ENCODE peak calls at places on chromosome 12, in eight cellular contexts. Z, W, D, R, U, C, X and P are unnamed samples. For H3K27me3, the result is how much of the 10 kb centered on the place peaks cover.

GRCh38 chr12:32742133-32742532 is 13.6 kb downstream of the YARS2 start:
- DNase-seq in X (no peak), D (no peak), C (no peak), Z (no peak), R (no peak), U (no peak), W (no peak), P (no peak)

GRCh38 chr12:88188180-88188579 is 46.1 kb downstream of the TMTC3 start:
- DNase-seq in D (no peak), U (no peak), W (no peak), C (peak), X (no peak), R (no peak), Z (no peak), P (no peak)

GRCh38 chr12:43069768-43070221 is 480.2 kb upstream of the PRICKLE1 start:
- DNase-seq in R (peak), X (peak), Z (peak), D (no peak), W (no peak), C (no peak), U (no peak), P (no peak)

GRCh38 chr12:123761841-123762714 is at the start of gene DNAH10:
- DNase-seq in D (peak), U (no peak), C (no peak), X (no peak), Z (no peak), R (no peak), W (peak), P (no peak)

GRCh38 chr12:6188954-6189353 is 11.2 kb upstream of the CD9 start:
- DNase-seq in D (no peak), C (no peak), W (no peak), R (no peak), X (no peak), U (no peak), Z (no peak), P (no peak)

GRCh38 chr12:121296618-121297476 is at the start of gene CAMKK2:
- DNase-seq in U (peak), X (peak), C (peak), D (peak), W (peak), R (peak), Z (peak), P (no peak)

GRCh38 chr12:12885060-12885792 is 6.1 kb upstream of the GPRC5A start:
- DNase-seq in R (no peak), U (no peak), D (no peak), Z (no peak), C (no peak), X (no peak), W (no peak), P (no peak)

GRCh38 chr12:77725611-77726010 is 105.1 kb upstream of the NAV3 start:
- DNase-seq in W (no peak), C (no peak), X (no peak), Z (no peak), U (peak), D (no peak), R (no peak), P (no peak)

GRCh38 chr12:124162151-124163110 is 132.5 kb upstream of the RFLNA start:
- DNase-seq in R (no peak), Z (no peak), X (no peak), C (peak), D (no peak), W (no peak), U (no peak), P (no peak)

GRCh38 chr12:87667378-87667777 is 361.8 kb downstream of the C12orf50 start:
- DNase-seq in R (no peak), W (no peak), D (no peak), X (no peak), U (no peak), C (peak), Z (no peak), P (no peak)

GRCh38 chr12:117279606-117280005 is 81.8 kb downstream of the NOS1 start:
- DNase-seq in D (no peak), U (no peak), X (no peak), C (no peak), W (peak), Z (no peak), R (no peak), P (no peak)

GRCh38 chr12:115149279-115149678 is 465.3 kb upstream of the TBX3 start:
- DNase-seq in U (no peak), Z (no peak), C (no peak), W (no peak), X (no peak), D (no peak), R (no peak), P (no peak)

GRCh38 chr12:122062832-122063690 is 15.5 kb upstream of the MLXIP start:
- DNase-seq in Z (no peak), C (peak), X (peak), D (no peak), U (no peak), W (no peak), R (peak), P (no peak)

GRCh38 chr12:52616680-52617402 is 1.5 kb downstream of the KRT73 start:
- DNase-seq in X (no peak), U (no peak), Z (no peak), D (no peak), C (no peak), W (no peak), R (no peak), P (no peak)

GRCh38 chr12:52618216-52618615 is at the start of gene KRT73:
- DNase-seq in C (no peak), D (peak), U (no peak), Z (no peak), R (no peak), W (no peak), X (no peak), P (no peak)

GRCh38 chr12:52615912-52616311 is 2.4 kb downstream of the KRT73 start:
- DNase-seq in R (no peak), D (peak), C (no peak), W (no peak), Z (no peak), U (no peak), X (no peak), P (no peak)

GRCh38 chr12:52618866-52619265 is 507 bp upstream of the KRT73 start:
- DNase-seq in W (no peak), R (no peak), D (peak), U (no peak), C (no peak), Z (no peak), X (no peak), P (no peak)

DNA sequence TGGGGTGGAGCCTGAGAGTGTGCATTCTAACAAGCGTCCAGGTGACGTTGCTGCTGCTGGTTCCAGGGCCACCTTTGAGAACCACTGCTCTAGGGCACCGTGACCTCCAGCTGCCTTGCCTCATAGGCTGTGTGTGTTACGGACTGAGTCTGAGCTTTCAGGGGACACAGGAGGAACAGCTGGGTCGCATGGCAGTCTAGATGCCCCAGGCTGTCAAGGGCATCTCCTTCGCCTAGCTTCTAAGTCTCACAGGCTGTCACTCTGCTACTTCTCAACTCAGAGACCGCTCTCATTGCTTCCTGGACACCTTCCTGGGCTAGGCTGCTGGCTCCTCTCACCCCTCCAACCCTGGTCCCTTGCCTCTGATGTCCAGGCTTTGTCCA is 965 bp downstream of the KRT73 start:
- DNase-seq in X (no peak), Z (no peak), W (no peak), U (no peak), C (no peak), R (no peak), D (peak), P (no peak)
- H3K27me3 ChIP-seq in X (under half), Z (under half), W (under half), U (under half), C (under half), R (half or more), D (under half), P (under half)

DNA sequence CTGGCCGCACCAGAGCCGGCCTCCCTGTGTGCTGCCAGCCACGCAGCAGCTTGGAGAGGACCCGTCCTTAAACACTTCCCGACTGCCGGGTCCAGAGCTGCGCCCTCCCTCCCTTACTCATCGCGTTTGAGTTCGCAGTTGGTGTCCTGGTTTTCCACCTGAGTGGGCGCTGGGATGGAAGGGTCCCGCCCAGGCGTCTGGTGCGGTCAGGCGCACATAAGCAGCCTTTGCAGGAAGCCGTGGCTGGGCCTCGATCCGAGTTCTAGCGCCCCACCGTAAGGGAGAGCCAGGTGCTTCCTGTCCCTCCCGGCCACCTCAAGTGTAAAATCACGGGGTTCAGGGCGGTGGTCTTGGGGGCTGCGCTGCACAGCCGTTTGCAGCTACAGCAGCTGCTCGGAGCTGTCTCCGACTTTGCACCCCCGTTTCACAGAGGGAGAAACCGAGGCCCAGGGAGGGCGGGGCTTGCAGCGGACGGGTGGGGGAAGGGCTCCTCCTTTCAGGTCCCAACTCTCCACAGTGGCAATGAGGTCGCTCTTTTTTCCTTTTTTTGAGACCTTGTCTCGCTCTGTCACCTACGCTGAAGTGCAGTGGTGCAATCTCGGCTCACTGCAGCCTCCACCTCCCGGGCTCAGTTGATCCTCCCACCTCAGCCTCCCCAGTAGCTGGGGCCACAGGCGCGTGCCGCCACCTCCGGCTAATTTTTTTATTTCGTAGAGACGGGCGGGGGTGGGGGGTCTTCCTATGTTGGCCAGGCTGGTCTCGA is 51.3 kb downstream of the LRCOL1 start:
- DNase-seq in D (no peak), X (no peak), U (no peak), R (no peak), W (no peak), C (no peak), Z (no peak), P (no peak)
- H3K4me3 ChIP-seq in D (no peak), X (peak), U (peak), R (peak), W (peak), C (peak), Z (peak), P (peak)

GRCh38 chr12:107780298-107780697 is 5.8 kb downstream of the ASCL4 start:
- DNase-seq in X (no peak), C (no peak), Z (no peak), U (no peak), R (no peak), W (no peak), D (no peak), P (no peak)

GRCh38 chr12:107776171-107776570 is 1.7 kb downstream of the ASCL4 start:
- DNase-seq in W (no peak), C (no peak), X (no peak), D (no peak), R (no peak), U (no peak), Z (no peak), P (no peak)

GRCh38 chr12:107782067-107782466 is 7.6 kb downstream of the ASCL4 start:
- DNase-seq in D (no peak), W (no peak), R (no peak), C (no peak), U (no peak), X (no peak), Z (no peak), P (no peak)

GRCh38 chr12:107778383-107779015 is 4.0 kb downstream of the ASCL4 start:
- DNase-seq in R (no peak), C (no peak), X (no peak), W (no peak), Z (no peak), U (no peak), D (no peak), P (no peak)

GRCh38 chr12:107779077-107779840 is 4.8 kb downstream of the ASCL4 start:
- DNase-seq in U (no peak), X (no peak), C (no peak), R (no peak), D (no peak), Z (no peak), W (no peak), P (no peak)
- H3K27me3 ChIP-seq in U (under half), X (under half), C (half or more), R (half or more), D (under half), Z (under half), W (under half), P (under half)

GRCh38 chr12:27969011-27969900 is 3.3 kb downstream of the PTHLH start:
- DNase-seq in W (no peak), D (no peak), U (no peak), Z (peak), X (peak), R (peak), C (peak), P (no peak)

GRCh38 chr12:27971606-27972005 is 927 bp downstream of the PTHLH start:
- DNase-seq in Z (no peak), R (no peak), X (no peak), W (no peak), C (peak), U (no peak), D (no peak), P (no peak)

GRCh38 chr12:27970981-27971489 is 1.5 kb downstream of the PTHLH start:
- DNase-seq in Z (no peak), U (no peak), W (peak), R (no peak), C (peak), D (no peak), X (peak), P (no peak)

GRCh38 chr12:27970391-27970980 is 2.0 kb downstream of the PTHLH start:
- DNase-seq in D (no peak), U (no peak), C (peak), X (peak), R (no peak), W (peak), Z (peak), P (no peak)

GRCh38 chr12:27969901-27970390 is 2.6 kb downstream of the PTHLH start:
- DNase-seq in W (peak), R (peak), U (no peak), D (peak), C (peak), X (peak), Z (peak), P (no peak)
- H3K4me3 ChIP-seq in W (peak), R (peak), U (peak), D (peak), C (peak), X (peak), Z (peak), P (peak)

DNA sequence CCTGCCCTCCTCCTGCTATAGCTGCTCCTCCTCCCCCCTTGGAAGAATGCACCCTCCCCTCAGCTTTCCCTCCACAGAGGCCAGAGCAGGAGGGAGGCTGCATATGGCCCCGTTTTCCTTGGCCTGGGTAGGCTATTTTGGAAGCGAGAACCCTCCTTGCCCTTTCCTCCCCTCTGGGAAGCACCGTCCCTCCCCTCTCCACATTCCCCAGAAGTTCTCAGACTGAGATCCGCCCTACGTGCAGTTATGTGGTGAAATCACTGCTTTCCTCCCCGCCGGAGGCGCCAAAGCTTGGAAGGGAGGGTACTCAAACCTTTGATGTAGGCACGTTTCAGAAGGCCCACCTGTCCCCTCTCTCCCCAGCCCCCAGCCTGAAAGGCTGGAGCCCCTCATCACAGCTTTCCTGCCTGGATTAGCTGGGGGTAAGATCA is 47.8 kb downstream of the SMUG1 start:
- DNase-seq in D (no peak), Z (peak), R (peak), W (no peak), C (no peak), X (peak), U (peak), P (no peak)
- H3K27me3 ChIP-seq in D (under half), Z (under half), R (half or more), W (under half), C (under half), X (under half), U (under half), P (under half)

GRCh38 chr12:112107306-112107705 is 1.3 kb downstream of the NAA25 start:
- DNase-seq in U (no peak), C (peak), W (no peak), R (no peak), D (no peak), X (no peak), Z (no peak), P (no peak)
- H3K4me3 ChIP-seq in U (peak), C (peak), W (peak), R (peak), D (no peak), X (peak), Z (peak), P (peak)

GRCh38 chr12:57741413-57741789 is 2.9 kb upstream of the AGAP2 start:
- DNase-seq in W (no peak), C (no peak), U (no peak), X (no peak), Z (no peak), R (no peak), D (no peak), P (no peak)
- H3K27me3 ChIP-seq in W (half or more), C (under half), U (under half), X (under half), Z (under half), R (half or more), D (under half), P (under half)

DNA sequence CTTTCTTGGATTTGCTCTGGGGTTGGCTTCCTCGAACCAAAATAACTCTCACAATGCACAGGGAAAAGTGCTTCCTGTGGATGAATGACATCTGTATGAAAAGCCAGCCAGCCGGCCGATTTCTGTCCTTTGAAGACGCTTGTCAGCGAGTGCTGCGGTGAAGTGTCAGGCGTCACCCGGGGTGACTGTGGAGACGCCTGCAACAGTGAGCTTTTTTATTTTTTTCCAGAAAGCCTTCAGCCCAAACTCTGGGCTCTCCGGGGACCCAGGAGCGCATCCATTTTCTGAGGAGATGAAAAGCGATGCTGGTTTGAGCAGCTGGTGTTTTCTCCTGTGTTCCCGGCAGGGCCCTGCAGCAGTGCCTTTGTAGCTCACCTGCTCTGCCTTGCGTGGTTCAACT is 147.9 kb upstream of the MYL2 start:
- DNase-seq in U (no peak), Z (no peak), C (no peak), X (no peak), R (no peak), W (no peak), D (no peak), P (no peak)
- H3K4me3 ChIP-seq in U (no peak), Z (no peak), C (no peak), X (no peak), R (no peak), W (no peak), D (no peak), P (no peak)

DNA sequence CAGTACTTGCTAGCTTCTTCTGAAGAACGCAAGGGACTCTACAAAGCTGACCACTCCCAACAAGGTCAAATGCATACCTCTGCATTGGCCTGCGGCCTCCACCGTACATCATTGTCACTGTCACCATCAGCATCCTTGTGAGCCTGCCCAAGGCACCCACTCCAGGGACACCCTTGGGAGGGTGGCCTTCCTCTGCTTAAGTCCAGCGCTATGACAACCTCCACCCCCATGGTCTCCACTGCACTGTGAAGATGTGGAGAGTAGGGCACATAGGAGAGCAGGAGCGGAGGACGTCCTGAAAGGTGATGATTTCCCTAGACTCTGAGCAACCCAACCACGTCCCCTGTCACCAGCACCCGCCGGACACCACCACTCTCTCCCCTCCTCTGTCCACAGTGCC is 252.8 kb downstream of the ALG10 start:
- DNase-seq in Z (no peak), R (no peak), W (no peak), X (no peak), D (no peak), U (no peak), C (no peak), P (no peak)
- H3K27me3 ChIP-seq in Z (under half), R (under half), W (under half), X (under half), D (under half), U (under half), C (under half), P (under half)